ENCODE peak calls at places on chromosomes 11 and 22, in six cellular contexts. H is HepG2, C is GM12878, R is K562, U is H1, P is HCT116. G is an unnamed sample.

GRCh38 chr11:6405039-6405667 is 13.7 kb downstream of the APBB1 start:
- DNase-seq in H (no peak), C (no peak), R (no peak), U (peak; percentile 27), P (no peak), G (no peak)

GRCh38 chr11:65611758-65612603 is 2.0 kb downstream of the MAP3K11 start:
- DNase-seq in H (no peak), C (no peak), R (no peak), U (no peak), P (no peak), G (no peak)

GRCh38 chr11:109552376-109552775 is 130.4 kb downstream of the C11orf87 start:
- DNase-seq in H (no peak), C (no peak), R (no peak), U (no peak), P (no peak), G (no peak)

GRCh38 chr11:15773024-15773423 is 583.3 kb downstream of the SOX6 start:
- DNase-seq in H (no peak), C (no peak), R (no peak), U (no peak), P (no peak), G (no peak)

GRCh38 chr11:133515075-133515474 is 17.2 kb downstream of the OPCML start:
- DNase-seq in H (no peak), C (no peak), R (no peak), U (no peak), P (no peak), G (no peak)

GRCh38 chr22:32378703-32379272 is 21.1 kb downstream of the RFPL3 start:
- DNase-seq in H (peak; percentile 51), C (no peak), R (peak; percentile 73), U (no peak), P (peak; percentile 54), G (peak; percentile 46)

GRCh38 chr22:41280065-41280464 is 5.9 kb downstream of the RANGAP1 start:
- DNase-seq in H (no peak), C (no peak), R (no peak), U (no peak), P (no peak), G (no peak)

GRCh38 chr11:78476066-78476465 is 58.4 kb upstream of the GAB2 start:
- DNase-seq in H (no peak), C (no peak), R (no peak), U (no peak), P (no peak), G (no peak)

GRCh38 chr11:20162824-20163777 is 2.8 kb upstream of the DBX1 start:
- DNase-seq in H (no peak), C (no peak), R (no peak), U (no peak), P (no peak), G (no peak)

GRCh38 chr11:111934301-111934700 is 2.8 kb upstream of the DIXDC1 start:
- DNase-seq in H (no peak), C (no peak), R (no peak), U (no peak), P (no peak), G (no peak)

GRCh38 chr11:33633251-33634003 is 67.2 kb downstream of the C11orf91 start:
- DNase-seq in H (peak; percentile 82), C (no peak), R (no peak), U (peak; percentile 17), P (peak; percentile 98), G (peak; percentile 16)

GRCh38 chr22:35354068-35354467 is 26.8 kb upstream of the HMOX1 start:
- DNase-seq in H (no peak), C (no peak), R (no peak), U (no peak), P (no peak), G (no peak)

GRCh38 chr22:32589007-32589406 is 114.4 kb downstream of the FBXO7 start:
- DNase-seq in H (no peak), C (no peak), R (no peak), U (no peak), P (no peak), G (no peak)

GRCh38 chr11:22879615-22880014 is 19.3 kb upstream of the CCDC179 start:
- DNase-seq in H (no peak), C (no peak), R (no peak), U (no peak), P (no peak), G (no peak)

DNA sequence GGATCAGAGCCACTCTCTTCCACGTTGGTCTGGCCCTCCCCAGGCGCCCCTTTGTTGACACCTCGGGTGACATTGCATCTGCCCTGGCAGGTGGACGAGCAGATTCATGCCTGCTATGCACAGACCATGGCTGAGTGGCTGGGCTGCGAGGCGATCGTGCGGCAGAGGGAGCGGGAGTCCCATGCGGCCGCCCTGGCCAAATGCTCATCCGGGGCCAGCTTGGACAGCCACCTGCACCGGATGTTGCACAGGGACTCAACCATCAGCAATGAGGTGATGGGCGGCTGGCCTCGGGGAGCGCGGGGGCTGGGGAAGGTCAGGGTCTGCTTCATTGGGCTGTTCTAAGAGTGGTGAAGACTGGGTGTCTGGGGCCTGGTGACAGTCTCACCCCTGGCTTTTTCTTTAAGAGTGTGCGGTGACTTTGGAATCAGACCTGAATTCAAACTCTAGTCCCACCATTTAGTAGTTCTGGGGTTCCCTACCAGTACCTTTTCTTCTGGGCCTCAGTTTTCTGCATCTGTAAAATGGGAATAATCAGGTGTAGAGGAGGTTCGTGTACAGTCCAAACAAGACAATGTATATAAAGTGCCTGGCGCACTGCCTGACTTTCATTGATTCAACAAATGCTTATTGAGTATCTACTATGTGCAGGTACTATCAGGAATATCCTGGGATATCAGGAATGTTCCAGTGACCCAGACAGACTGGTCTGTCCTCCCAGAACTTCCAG is 53.0 kb downstream of the LHFPL7 start:
- DNase-seq in H (no peak), C (no peak), R (no peak), U (no peak), P (no peak), G (no peak)
- TF ChIP-seq ZNF274 in H (no peak), C (no peak), R (no peak), U (no peak), P (no peak), G (no peak)

GRCh38 chr11:90747057-90747456 is 524.2 kb upstream of the CHORDC1 start:
- DNase-seq in H (no peak), C (no peak), R (no peak), U (no peak), P (no peak), G (no peak)
- TF ChIP-seq ZNF274 in H (no peak), C (no peak), R (no peak), U (no peak), P (no peak), G (no peak)

DNA sequence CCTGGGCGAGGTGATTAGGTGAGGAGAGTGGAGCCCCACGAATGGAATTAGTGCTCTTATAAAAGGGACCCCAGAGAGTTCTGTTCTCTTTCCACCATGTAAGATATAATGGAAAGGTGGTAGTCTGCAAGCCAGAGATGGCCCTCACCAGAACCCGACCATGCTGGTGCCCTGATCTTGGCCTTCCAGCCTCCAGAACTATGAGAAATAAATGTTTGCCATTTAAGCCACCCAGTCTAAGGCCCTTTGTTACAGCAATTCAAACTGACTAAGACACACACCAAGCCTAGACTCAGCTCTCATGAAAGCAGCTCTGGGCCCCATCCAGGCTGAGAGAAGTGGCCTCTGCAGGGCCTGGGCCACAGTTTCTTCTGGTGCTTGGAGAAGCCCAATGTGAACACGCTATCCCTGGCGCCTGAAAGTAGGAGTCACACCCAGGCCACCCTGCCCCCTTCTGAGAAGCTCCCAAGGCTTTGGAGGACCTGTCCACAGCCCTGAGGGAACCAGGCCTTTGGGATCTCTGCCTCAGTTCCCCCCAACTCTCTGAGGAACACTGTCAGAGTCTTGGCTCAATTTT is 35.3 kb upstream of the LYVE1 start:
- DNase-seq in H (no peak), C (no peak), R (no peak), U (no peak), P (no peak), G (no peak)
- TF ChIP-seq ZNF274 in H (no peak), C (no peak), R (no peak), U (no peak), P (no peak), G (no peak)

DNA sequence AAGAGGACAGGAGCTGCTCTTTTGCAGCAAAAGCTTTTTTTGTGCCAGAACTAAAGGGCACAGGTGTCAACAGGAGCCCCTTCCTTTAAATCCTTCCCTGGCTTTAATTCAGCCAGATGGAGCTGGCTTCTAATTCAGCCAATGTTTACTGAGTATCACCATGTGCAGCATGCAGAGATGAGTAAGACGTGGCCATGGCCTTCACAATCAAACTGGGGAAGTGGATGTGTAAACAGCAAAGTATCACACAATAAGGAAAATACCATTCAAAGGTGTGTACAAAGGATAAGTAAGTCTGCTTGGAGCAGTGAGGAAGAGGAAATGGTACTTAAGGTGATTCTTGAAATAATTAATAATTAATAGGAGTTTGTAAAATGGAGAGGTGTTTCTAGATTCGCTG is 243.4 kb downstream of the NXPE2 start:
- DNase-seq in H (no peak), C (no peak), R (no peak), U (no peak), P (no peak), G (no peak)
- TF ChIP-seq ZNF274 in H (no peak), C (no peak), R (no peak), U (no peak), P (no peak), G (no peak)

DNA sequence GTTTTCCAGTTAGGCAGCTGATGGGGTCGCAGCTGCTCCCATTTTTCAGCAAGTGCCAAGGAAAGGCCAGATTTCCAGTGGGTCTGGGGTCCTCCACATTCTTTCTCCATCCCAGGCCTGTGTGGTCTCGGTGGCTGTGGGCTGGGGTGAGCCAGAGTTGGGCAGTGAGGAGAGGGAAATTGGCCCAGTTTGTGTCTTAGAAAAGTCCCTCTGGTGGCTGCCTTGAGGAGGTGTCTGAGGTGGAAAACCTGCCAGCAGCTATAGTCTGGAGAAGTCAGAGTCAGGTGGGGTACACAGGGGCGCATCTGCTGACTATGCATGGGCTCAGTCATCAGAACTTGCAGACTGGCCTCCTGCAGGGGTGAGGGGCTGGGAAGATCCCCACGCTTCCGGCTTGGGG is 30.5 kb downstream of the MRGPRD start:
- DNase-seq in H (no peak), C (no peak), R (peak; percentile 61), U (no peak), P (peak; percentile 15), G (peak; percentile 39)
- TF ChIP-seq ZNF274 in H (no peak), C (no peak), R (no peak), U (no peak), P (no peak), G (no peak)